ENCODE peak calls at places on chromosomes 16 and 17, in eight cellular contexts. Y is ovary, A is IMR-90, U is left ventricle myocardium inferior, S is endodermal cell, N is RWPE1, B is body of pancreas, Z is vagina. M is an unnamed sample.

GRCh38 chr16:81524382-81524781 is 79.8 kb downstream of the CMIP start:
- DNase-seq in Y (no peak), A (no peak), U (no peak), S (no peak), N (no peak), B (no peak), Z (no peak), M (no peak)

GRCh38 chr17:1221209-1221608 is 41.4 kb upstream of the ABR start:
- DNase-seq in Y (no peak), A (no peak), U (no peak), S (no peak), N (no peak), B (no peak), Z (no peak), M (no peak)

GRCh38 chr17:81550830-81551457 is 1.2 kb downstream of the FAAP100 start:
- DNase-seq in Y (no peak), A (no peak), U (no peak), S (no peak), N (no peak), B (peak; percentile 22), Z (no peak), M (no peak)

GRCh38 chr16:86576591-86577313 is 1.6 kb upstream of the FOXL1 start:
- DNase-seq in Y (no peak), A (no peak), U (no peak), S (peak; percentile 69), N (no peak), B (no peak), Z (no peak), M (no peak)

GRCh38 chr17:31388770-31389672 is 2.5 kb upstream of the RAB11FIP4 start:
- DNase-seq in Y (no peak), A (no peak), U (no peak), S (peak; percentile 89), N (peak; percentile 46), B (no peak), Z (no peak), M (peak; percentile 66)

GRCh38 chr16:19809121-19809635 is 75.5 kb downstream of the GPRC5B start:
- DNase-seq in Y (no peak), A (peak; percentile 36), U (peak; percentile 22), S (no peak), N (no peak), B (peak; percentile 51), Z (no peak), M (no peak)

GRCh38 chr17:14197582-14197981 is 39.1 kb downstream of the CDRT15 start:
- DNase-seq in Y (no peak), A (no peak), U (no peak), S (no peak), N (no peak), B (no peak), Z (no peak), M (no peak)

GRCh38 chr17:58196610-58197009 is 4.1 kb downstream of the EPX start:
- DNase-seq in Y (no peak), A (no peak), U (no peak), S (no peak), N (no peak), B (no peak), Z (no peak), M (no peak)

GRCh38 chr16:75402174-75402820 is 31.0 kb downstream of the CFDP1 start:
- DNase-seq in Y (no peak), A (peak; percentile 75), U (no peak), S (no peak), N (no peak), B (no peak), Z (no peak), M (no peak)

GRCh38 chr16:56211471-56211944 is 20.2 kb downstream of the GNAO1 start:
- DNase-seq in Y (no peak), A (no peak), U (no peak), S (no peak), N (no peak), B (no peak), Z (no peak), M (no peak)

GRCh38 chr16:53053967-53054669 is 673 bp upstream of the CHD9 start:
- DNase-seq in Y (peak; percentile 76), A (no peak), U (peak; percentile 62), S (no peak), N (no peak), B (peak; percentile 37), Z (no peak), M (peak; percentile 47)

GRCh38 chr17:48720263-48721008 is 1.9 kb downstream of the PRAC1 start:
- DNase-seq in Y (no peak), A (no peak), U (no peak), S (no peak), N (no peak), B (no peak), Z (no peak), M (no peak)
- TF ChIP-seq CTCF in Y (no peak), A (no peak), U (no peak), S (no peak), N (no peak), B (no peak), Z (no peak), M (no peak)

DNA sequence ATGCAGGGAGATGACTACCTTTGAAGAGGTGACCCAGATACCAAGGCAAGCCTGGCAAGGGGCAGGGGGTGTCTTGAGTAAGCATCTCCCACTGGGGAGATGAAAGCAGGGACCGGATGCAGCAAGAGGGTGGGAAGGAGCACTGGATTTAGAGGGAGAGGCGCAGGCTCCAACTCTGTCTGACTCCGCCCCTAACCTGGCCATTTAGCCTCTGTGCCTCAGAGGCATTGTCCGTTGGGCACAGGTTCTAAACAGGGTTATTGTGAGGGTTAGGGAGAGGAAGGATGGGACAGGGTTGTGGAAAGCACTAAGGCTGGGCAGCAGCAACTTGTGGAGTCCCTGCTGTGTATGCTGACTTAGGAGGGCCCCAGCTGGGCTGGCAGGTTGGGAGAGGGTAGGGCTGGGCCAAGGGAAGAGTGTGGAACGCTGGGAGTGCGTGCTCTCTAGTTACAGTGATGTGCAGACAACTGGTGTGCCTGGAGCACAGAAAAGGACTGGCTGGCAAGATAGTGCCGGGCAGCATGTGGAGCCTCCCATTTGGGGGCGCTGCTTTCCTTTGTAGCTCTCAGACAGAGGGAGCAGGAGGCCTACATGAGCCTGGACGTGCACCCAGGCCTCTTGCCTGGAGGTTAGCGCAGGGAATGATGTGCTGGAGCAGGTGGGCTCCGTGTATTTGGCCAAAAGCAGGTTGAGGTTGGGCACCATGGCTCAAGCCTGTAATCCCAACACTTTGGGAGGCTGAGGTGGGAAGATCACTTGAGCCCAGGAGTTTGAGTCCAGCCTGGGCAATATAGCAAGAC is 26.2 kb downstream of the TBX2 start:
- DNase-seq in Y (no peak), A (no peak), U (no peak), S (peak; percentile 90), N (no peak), B (no peak), Z (no peak), M (no peak)
- TF ChIP-seq CTCF in Y (no peak), A (no peak), U (no peak), S (peak; percentile 68), N (no peak), B (no peak), Z (no peak), M (no peak)

GRCh38 chr16:73544266-73544665 is 496.3 kb upstream of the ZFHX3 start:
- DNase-seq in Y (no peak), A (no peak), U (no peak), S (no peak), N (no peak), B (no peak), Z (no peak), M (no peak)

GRCh38 chr16:73545713-73546112 is 497.8 kb upstream of the ZFHX3 start:
- DNase-seq in Y (no peak), A (no peak), U (no peak), S (no peak), N (no peak), B (no peak), Z (no peak), M (no peak)

GRCh38 chr16:73549960-73550359 is 502.0 kb upstream of the ZFHX3 start:
- DNase-seq in Y (no peak), A (no peak), U (no peak), S (peak; percentile 60), N (no peak), B (no peak), Z (no peak), M (no peak)

DNA sequence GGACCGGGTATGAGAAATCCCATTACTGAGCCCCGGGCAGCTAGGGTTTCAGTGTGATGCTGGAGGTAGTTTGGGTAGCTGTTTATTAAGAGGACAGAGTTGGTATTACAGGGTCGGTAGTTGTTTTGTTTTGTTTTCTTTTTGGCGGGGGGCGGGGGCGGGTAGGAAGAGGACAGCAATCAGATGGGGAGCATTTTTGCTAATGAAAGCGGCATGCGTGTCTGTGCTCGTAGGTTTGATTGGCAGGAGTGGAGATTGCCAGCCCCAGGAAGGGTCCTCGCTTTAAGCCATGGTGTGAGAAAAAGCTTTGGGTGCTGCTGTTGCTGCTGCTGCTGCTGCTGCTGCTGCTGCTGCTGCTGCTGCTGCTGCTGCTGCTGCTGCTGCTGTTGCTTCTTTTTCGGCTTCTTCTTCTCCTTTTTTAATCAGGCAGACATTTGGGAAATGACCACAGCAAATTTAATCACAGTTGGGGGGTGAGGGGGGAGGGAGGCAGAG is 498.5 kb upstream of the ZFHX3 start:
- DNase-seq in Y (no peak), A (no peak), U (no peak), S (peak; percentile 67), N (no peak), B (no peak), Z (no peak), M (no peak)
- TF ChIP-seq CTCF in Y (no peak), A (no peak), U (no peak), S (peak; percentile 23), N (no peak), B (no peak), Z (no peak), M (no peak)

GRCh38 chr17:3554440-3554839 is 3.2 kb downstream of the TRPV3 start:
- DNase-seq in Y (no peak), A (no peak), U (no peak), S (no peak), N (no peak), B (no peak), Z (no peak), M (no peak)
- TF ChIP-seq CTCF in Y (no peak), A (no peak), U (no peak), S (no peak), N (no peak), B (no peak), Z (no peak), M (no peak)

DNA sequence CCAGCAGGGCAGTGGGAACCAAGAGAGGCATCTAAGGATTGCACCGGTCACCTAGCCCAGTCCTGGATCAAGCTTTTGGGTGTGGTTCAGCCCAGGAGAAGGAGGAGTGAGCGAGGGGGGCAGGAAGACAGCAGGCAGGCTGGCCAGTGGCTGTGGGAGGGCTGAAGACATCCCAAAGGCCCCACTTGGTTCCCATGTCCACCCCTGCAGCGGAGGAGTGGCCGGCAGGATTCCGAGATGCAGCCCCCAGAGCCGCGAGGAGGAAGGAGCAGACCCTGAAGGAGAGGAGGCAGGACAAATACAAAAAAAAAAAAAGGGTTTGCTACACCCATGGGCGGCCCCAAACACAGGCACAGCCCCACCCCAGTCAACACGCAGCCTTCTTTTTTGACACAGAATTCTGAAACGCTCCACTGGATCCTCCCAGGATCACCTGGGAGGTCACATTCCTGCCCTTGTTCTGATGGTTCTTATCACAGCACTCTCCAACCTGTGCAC is 1.1 kb upstream of the SLC47A2 start:
- DNase-seq in Y (no peak), A (no peak), U (no peak), S (peak; percentile 46), N (no peak), B (no peak), Z (peak; percentile 92), M (no peak)
- TF ChIP-seq CTCF in Y (no peak), A (no peak), U (no peak), S (no peak), N (no peak), B (no peak), Z (no peak), M (no peak)

GRCh38 chr17:46968896-46969295 is 10.2 kb downstream of the RPRML start:
- DNase-seq in Y (no peak), A (no peak), U (no peak), S (no peak), N (no peak), B (no peak), Z (no peak), M (no peak)
- TF ChIP-seq CTCF in Y (no peak), A (no peak), U (no peak), S (no peak), N (no peak), B (no peak), Z (no peak), M (no peak)

M was measured in GM10248.